ENCODE peak calls at places on chromosomes 7 and 10, in six cellular contexts. R, A, Y, Q, P and K are unnamed samples.

GRCh38 chr7:46652317-46652716 is 731.2 kb upstream of the IGFBP3 start:
- DNase-seq in R (no peak), A (no peak), Y (no peak), Q (no peak), P (no peak), K (no peak)

GRCh38 chr7:127347567-127348246 is 44.8 kb downstream of the ZNF800 start:
- DNase-seq in R (peak), A (peak), Y (peak), Q (peak), P (peak), K (no peak)

GRCh38 chr7:36281945-36282727 is 107.5 kb upstream of the ANLN start:
- DNase-seq in R (no peak), A (no peak), Y (no peak), Q (no peak), P (no peak), K (no peak)

GRCh38 chr10:127524869-127525268 is 24.2 kb upstream of the NPS start:
- DNase-seq in R (no peak), A (no peak), Y (no peak), Q (no peak), P (no peak), K (no peak)

GRCh38 chr10:96089116-96089515 is 41.0 kb upstream of the ZNF518A start:
- DNase-seq in R (no peak), A (no peak), Y (no peak), Q (no peak), P (no peak), K (no peak)

GRCh38 chr10:77445562-77445961 is 192.0 kb downstream of the KCNMA1 start:
- DNase-seq in R (no peak), A (no peak), Y (no peak), Q (no peak), P (no peak), K (no peak)

GRCh38 chr10:119288574-119289001 is 81.2 kb downstream of the GRK5 start:
- DNase-seq in R (no peak), A (no peak), Y (no peak), Q (no peak), P (no peak), K (no peak)

GRCh38 chr7:139846297-139846696 is 17.2 kb downstream of the TBXAS1 start:
- DNase-seq in R (no peak), A (no peak), Y (no peak), Q (no peak), P (no peak), K (no peak)

GRCh38 chr7:31437466-31437865 is 76.4 kb upstream of the ITPRID1 start:
- DNase-seq in R (no peak), A (no peak), Y (no peak), Q (no peak), P (no peak), K (no peak)

GRCh38 chr10:13784067-13784466 is 197.3 kb downstream of the PRPF18 start:
- DNase-seq in R (no peak), A (no peak), Y (no peak), Q (no peak), P (no peak), K (no peak)

GRCh38 chr7:74625446-74625845 is 32.1 kb upstream of the GTF2I start:
- DNase-seq in R (no peak), A (no peak), Y (no peak), Q (no peak), P (no peak), K (no peak)

GRCh38 chr10:101330236-101331225 is 23.4 kb upstream of the BTRC start:
- DNase-seq in R (no peak), A (no peak), Y (no peak), Q (no peak), P (no peak), K (no peak)

GRCh38 chr7:116571037-116571436 is 46.2 kb downstream of the CAV1 start:
- DNase-seq in R (no peak), A (no peak), Y (no peak), Q (no peak), P (no peak), K (no peak)

GRCh38 chr7:74293577-74293908 is 4.3 kb downstream of the CLIP2 start:
- DNase-seq in R (no peak), A (no peak), Y (no peak), Q (no peak), P (no peak), K (no peak)

GRCh38 chr10:82041018-82041417 is 166.0 kb downstream of the NRG3 start:
- DNase-seq in R (no peak), A (no peak), Y (no peak), Q (no peak), P (no peak), K (no peak)

GRCh38 chr10:112026438-112026837 is 157.1 kb downstream of the GPAM start:
- DNase-seq in R (no peak), A (no peak), Y (no peak), Q (no peak), P (no peak), K (no peak)

GRCh38 chr10:19985745-19986144 is 169.5 kb downstream of the PLXDC2 start:
- DNase-seq in R (no peak), A (no peak), Y (no peak), Q (no peak), P (no peak), K (no peak)

GRCh38 chr7:94834359-94834758 is 73.0 kb upstream of the PPP1R9A start:
- DNase-seq in R (no peak), A (no peak), Y (no peak), Q (no peak), P (no peak), K (no peak)

GRCh38 chr10:127151541-127151940 is 44.9 kb downstream of the INSYN2A start:
- DNase-seq in R (no peak), A (no peak), Y (no peak), Q (no peak), P (no peak), K (no peak)

GRCh38 chr7:16579216-16579615 is 52.6 kb downstream of the LRRC72 start:
- DNase-seq in R (no peak), A (no peak), Y (no peak), Q (no peak), P (no peak), K (no peak)
- H3K27ac ChIP-seq in R (no peak), A (no peak), Y (no peak), Q (no peak), P (no peak), K (no peak)

DNA sequence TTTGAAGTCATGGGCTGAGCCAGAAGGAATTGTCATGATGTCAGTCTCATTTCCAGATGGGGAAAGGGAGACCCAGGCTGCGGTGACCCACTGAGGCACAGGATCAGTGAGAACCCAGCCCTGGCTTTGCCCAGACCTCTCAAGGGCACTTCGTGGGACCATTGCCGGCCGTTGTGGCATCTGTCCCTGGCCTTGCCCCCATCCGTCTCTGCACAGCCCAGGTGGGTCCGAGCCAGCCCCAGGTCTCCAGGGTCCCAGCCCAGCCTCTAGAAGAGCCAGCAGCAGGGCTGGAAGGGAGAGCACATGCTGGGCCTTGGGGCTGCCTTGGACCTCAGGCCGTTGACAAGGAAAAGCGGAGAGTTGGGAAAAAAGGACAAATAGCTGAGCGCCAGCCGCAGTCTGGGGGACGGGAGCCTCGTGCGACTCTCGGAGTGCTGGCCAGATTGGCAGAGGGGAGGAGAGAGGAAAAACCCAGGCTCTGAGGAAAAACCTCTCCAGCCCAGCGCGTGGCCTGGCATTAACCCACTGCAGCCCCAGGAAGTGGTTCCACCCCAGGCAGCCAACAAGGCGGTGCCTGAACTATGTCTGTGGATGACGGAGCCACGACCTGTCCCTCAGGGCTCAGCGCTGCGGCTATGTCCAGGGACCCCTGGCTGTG is 30.2 kb downstream of the GRIFIN start:
- DNase-seq in R (no peak), A (no peak), Y (no peak), Q (no peak), P (no peak), K (no peak)
- TF ChIP-seq POLR2AphosphoS5 in R (no peak), A (no peak), Y (no peak), Q (no peak), P (no peak), K (no peak)

GRCh38 chr10:79102056-79102874 is 33.5 kb downstream of the ZMIZ1 start:
- DNase-seq in R (peak), A (no peak), Y (no peak), Q (peak), P (no peak), K (peak)
- H3K27ac ChIP-seq in R (peak), A (peak), Y (no peak), Q (no peak), P (peak), K (peak)

GRCh38 chr7:4010923-4011656 is 671.0 kb upstream of the FOXK1 start:
- DNase-seq in R (no peak), A (no peak), Y (no peak), Q (no peak), P (no peak), K (no peak)
- TF ChIP-seq POLR2AphosphoS5 in R (no peak), A (no peak), Y (no peak), Q (no peak), P (no peak), K (no peak)